ENCODE peak calls at places on chromosomes 5 and 9, in nine cellular contexts. F is amniotic stem cell; T is activated CD8-positive, alpha-beta memory T cell treated with anti-CD3 and anti-CD28 coated beads for 4 hours; L is fibroblast of the conjunctiva; S is C1 segment of cervical spinal cord; K is NCI-H2081 treated with DMSO at 0.1 percent for 48 hours; P is T-helper 9 cell; O is HT-29; B is endodermal cell. V is an unnamed sample.

GRCh38 chr5:150595466-150596031 is 44.9 kb upstream of the SYNPO start:
- DNase-seq in F (no peak), T (no peak), L (no peak), S (no peak), K (no peak), P (no peak), O (no peak), B (no peak), V (no peak)

GRCh38 chr9:79623799-79624721 is 52.3 kb downstream of the TLE4 start:
- DNase-seq in F (no peak), T (peak; percentile 10), L (no peak), S (no peak), K (no peak), P (peak; percentile 7), O (peak; percentile 79), B (no peak), V (no peak)

GRCh38 chr9:131032384-131032783 is 23.4 kb downstream of the LAMC3 start:
- DNase-seq in F (no peak), T (no peak), L (no peak), S (no peak), K (no peak), P (no peak), O (no peak), B (no peak), V (no peak)

GRCh38 chr5:179612577-179613459 is 10.7 kb downstream of the HNRNPH1 start:
- DNase-seq in F (no peak), T (no peak), L (no peak), S (no peak), K (no peak), P (no peak), O (no peak), B (peak; percentile 63), V (no peak)

GRCh38 chr9:135365013-135365768 is 114.4 kb upstream of the PPP1R26 start:
- DNase-seq in F (no peak), T (no peak), L (no peak), S (no peak), K (no peak), P (no peak), O (no peak), B (no peak), V (peak; percentile 40)

GRCh38 chr5:80127037-80127642 is 92.0 kb downstream of the THBS4 start:
- DNase-seq in F (no peak), T (no peak), L (no peak), S (no peak), K (no peak), P (no peak), O (no peak), B (no peak), V (no peak)

GRCh38 chr5:174355995-174356394 is 310.5 kb downstream of the NSG2 start:
- DNase-seq in F (no peak), T (no peak), L (no peak), S (no peak), K (no peak), P (no peak), O (no peak), B (no peak), V (no peak)

GRCh38 chr9:84325347-84325982 is 15.1 kb downstream of the SLC28A3 start:
- DNase-seq in F (no peak), T (no peak), L (no peak), S (no peak), K (no peak), P (no peak), O (peak; percentile 54), B (no peak), V (no peak)

GRCh38 chr5:80153586-80154126 is 102.2 kb downstream of the SERINC5 start:
- DNase-seq in F (no peak), T (no peak), L (no peak), S (no peak), K (no peak), P (no peak), O (peak; percentile 76), B (peak; percentile 39), V (no peak)

GRCh38 chr5:94745786-94746730 is 127.6 kb downstream of the SLF1 start:
- DNase-seq in F (no peak), T (no peak), L (no peak), S (no peak), K (no peak), P (no peak), O (no peak), B (no peak), V (no peak)

GRCh38 chr5:122586351-122586750 is 188.5 kb upstream of the SNX2 start:
- DNase-seq in F (peak; percentile 27), T (no peak), L (no peak), S (no peak), K (no peak), P (no peak), O (no peak), B (no peak), V (no peak)

GRCh38 chr9:16278420-16278999 is 592.0 kb downstream of the BNC2 start:
- DNase-seq in F (no peak), T (no peak), L (no peak), S (no peak), K (no peak), P (no peak), O (no peak), B (peak; percentile 21), V (no peak)

GRCh38 chr9:130905125-130905901 is 8.7 kb upstream of the QRFP start:
- DNase-seq in F (no peak), T (no peak), L (no peak), S (no peak), K (no peak), P (no peak), O (no peak), B (no peak), V (no peak)

GRCh38 chr9:73148447-73148937 is 3.2 kb upstream of the ANXA1 start:
- DNase-seq in F (no peak), T (no peak), L (no peak), S (no peak), K (no peak), P (no peak), O (no peak), B (no peak), V (no peak)

GRCh38 chr9:137878146-137878941 is 762 bp downstream of the CACNA1B start:
- DNase-seq in F (no peak), T (no peak), L (no peak), S (no peak), K (no peak), P (no peak), O (no peak), B (peak; percentile 95), V (peak; percentile 47)

GRCh38 chr5:154878642-154879335 is 20.4 kb downstream of the CNOT8 start:
- DNase-seq in F (no peak), T (no peak), L (no peak), S (no peak), K (no peak), P (no peak), O (no peak), B (peak; percentile 36), V (no peak)

GRCh38 chr5:73130811-73131210 is 10.4 kb downstream of the TMEM171 start:
- DNase-seq in F (no peak), T (no peak), L (no peak), S (no peak), K (no peak), P (no peak), O (no peak), B (no peak), V (no peak)

GRCh38 chr5:174454464-174454863 is 269.9 kb upstream of the MSX2 start:
- DNase-seq in F (no peak), T (no peak), L (no peak), S (no peak), K (no peak), P (no peak), O (peak; percentile 48), B (no peak), V (no peak)

GRCh38 chr5:123155511-123155923 is 66.5 kb downstream of the PRDM6 start:
- DNase-seq in F (no peak), T (no peak), L (no peak), S (no peak), K (no peak), P (no peak), O (peak; percentile 55), B (no peak), V (no peak)

GRCh38 chr5:158450761-158451160 is 591.8 kb upstream of the CLINT1 start:
- DNase-seq in F (no peak), T (no peak), L (no peak), S (no peak), K (no peak), P (no peak), O (no peak), B (no peak), V (no peak)

GRCh38 chr5:137939331-137939730 is 50.1 kb downstream of the PKD2L2 start:
- DNase-seq in F (no peak), T (no peak), L (no peak), S (no peak), K (no peak), P (no peak), O (no peak), B (no peak), V (no peak)

GRCh38 chr5:125700380-125700856 is 722.8 kb upstream of the GRAMD2B start:
- DNase-seq in F (no peak), T (no peak), L (no peak), S (no peak), K (peak; percentile 69), P (no peak), O (peak; percentile 76), B (no peak), V (peak; percentile 59)

GRCh38 chr9:125255781-125256391 is 5.7 kb upstream of the GAPVD1 start:
- DNase-seq in F (no peak), T (no peak), L (no peak), S (no peak), K (no peak), P (no peak), O (peak; percentile 39), B (peak; percentile 69), V (peak; percentile 15)

GRCh38 chr5:76252437-76252836 is 150.6 kb upstream of the IQGAP2 start:
- DNase-seq in F (no peak), T (no peak), L (no peak), S (no peak), K (no peak), P (no peak), O (no peak), B (no peak), V (no peak)

GRCh38 chr5:178442361-178443256 is 147.6 kb downstream of the COL23A1 start:
- DNase-seq in F (no peak), T (no peak), L (no peak), S (no peak), K (no peak), P (no peak), O (no peak), B (peak; percentile 33), V (no peak)